ENCODE peak calls at places on chromosome 13, in five cellular contexts. S, Y, M, H and P are unnamed samples.
A peak's percentile ranks its signal among the peaks of the same experiment; 100 is the strongest.

GRCh38 chr13:92303428-92303827 is 905.0 kb downstream of the GPC5 start:
- DNase-seq in S (no peak), Y (no peak), M (no peak), H (no peak), P (no peak)

GRCh38 chr13:49308977-49309408 is 61.3 kb downstream of the CDADC1 start:
- DNase-seq in S (no peak), Y (peak; percentile 74), M (peak; percentile 58), H (no peak), P (no peak)

GRCh38 chr13:19178901-19179593 is 2.6 kb downstream of the TUBA3C start:
- DNase-seq in S (no peak), Y (no peak), M (no peak), H (no peak), P (no peak)

GRCh38 chr13:75803175-75803611 is 167.1 kb downstream of the LMO7 start:
- DNase-seq in S (no peak), Y (no peak), M (no peak), H (no peak), P (peak; percentile 38)

GRCh38 chr13:65789815-65790214 is 1440.3 kb downstream of the PCDH9 start:
- DNase-seq in S (no peak), Y (no peak), M (no peak), H (no peak), P (no peak)

GRCh38 chr13:31761951-31762350 is 22.6 kb downstream of the RXFP2 start:
- DNase-seq in S (no peak), Y (no peak), M (no peak), H (no peak), P (no peak)

GRCh38 chr13:101398191-101398590 is 18.1 kb downstream of the NALCN start:
- DNase-seq in S (no peak), Y (no peak), M (no peak), H (no peak), P (no peak)

GRCh38 chr13:101529419-101529818 is 76.9 kb downstream of the ITGBL1 start:
- DNase-seq in S (no peak), Y (no peak), M (no peak), H (no peak), P (no peak)

GRCh38 chr13:43122706-43123268 is 99.4 kb downstream of the DNAJC15 start:
- DNase-seq in S (no peak), Y (no peak), M (no peak), H (peak; percentile 49), P (no peak)

GRCh38 chr13:47455581-47455980 is 545.5 kb downstream of the SUCLA2 start:
- DNase-seq in S (no peak), Y (no peak), M (no peak), H (peak; percentile 4), P (no peak)

GRCh38 chr13:35996360-35996759 is 134.8 kb downstream of the DCLK1 start:
- DNase-seq in S (no peak), Y (no peak), M (no peak), H (no peak), P (no peak)

GRCh38 chr13:104181526-104182231 is 1115.5 kb upstream of the SLC10A2 start:
- DNase-seq in S (no peak), Y (no peak), M (no peak), H (no peak), P (no peak)

GRCh38 chr13:27559714-27560113 is 60.6 kb downstream of the LNX2 start:
- DNase-seq in S (no peak), Y (no peak), M (no peak), H (no peak), P (peak; percentile 22)

GRCh38 chr13:27551563-27551962 is 68.8 kb downstream of the LNX2 start:
- DNase-seq in S (no peak), Y (no peak), M (no peak), H (peak; percentile 26), P (no peak)

GRCh38 chr13:27556109-27556508 is 64.2 kb downstream of the LNX2 start:
- DNase-seq in S (no peak), Y (peak; percentile 66), M (peak; percentile 49), H (no peak), P (no peak)
- H3K4me3 ChIP-seq in S (no peak overlapping the region), Y (no peak overlapping the region), M (no peak overlapping the region), H (no peak overlapping the region), P (no peak overlapping the region)

GRCh38 chr13:112968380-112968909 is 569 bp upstream of the MCF2L start:
- DNase-seq in S (no peak), Y (peak; percentile 64), M (peak; percentile 42), H (peak; percentile 82), P (peak; percentile 54)

GRCh38 chr13:112968910-112969691 is at the start of gene MCF2L:
- DNase-seq in S (peak; percentile 38), Y (peak; percentile 51), M (peak; percentile 53), H (peak; percentile 93), P (peak; percentile 77)

GRCh38 chr13:112971288-112971643 is 2.3 kb downstream of the MCF2L start:
- DNase-seq in S (no peak), Y (no peak), M (peak; percentile 4), H (no peak), P (no peak)

GRCh38 chr13:112970552-112971287 is 1.7 kb downstream of the MCF2L start:
- DNase-seq in S (no peak), Y (no peak), M (peak; percentile 15), H (no peak), P (no peak)

DNA sequence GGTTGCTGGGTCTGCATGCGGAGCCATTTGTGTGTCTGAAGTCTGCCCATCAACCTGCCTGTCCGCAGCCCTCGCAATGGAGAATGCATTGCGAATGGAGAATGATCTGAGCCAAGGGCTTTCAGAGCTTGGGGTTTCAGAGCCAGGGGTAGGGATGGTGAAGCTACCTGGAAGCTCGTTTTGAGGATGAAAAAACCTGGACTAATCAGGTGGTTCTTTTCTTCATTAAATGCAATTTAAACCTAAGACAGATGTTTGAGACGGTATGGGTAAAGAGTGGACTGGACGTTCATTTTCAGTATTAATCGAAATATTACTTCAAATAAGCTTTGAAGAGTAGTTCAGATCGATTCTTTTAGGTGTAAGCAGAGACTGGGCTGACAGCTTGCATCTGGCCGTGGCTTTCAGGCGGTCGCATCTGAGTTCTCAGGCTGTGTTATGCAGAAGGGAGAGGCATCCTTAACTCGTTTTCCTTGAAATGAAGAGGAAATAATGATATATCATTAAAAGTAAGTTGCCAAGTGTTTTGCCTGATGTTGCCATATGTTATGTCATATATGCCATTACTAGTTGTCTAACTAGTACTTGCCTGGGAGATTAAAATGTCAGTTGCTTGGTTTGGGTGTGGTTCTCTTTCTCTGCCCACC is 801 bp downstream of the MCF2L start:
- DNase-seq in S (no peak), Y (peak; percentile 17), M (peak; percentile 8), H (peak; percentile 78), P (no peak)
- H3K27ac ChIP-seq in S (peak overlapping the region; percentile 11), Y (no peak overlapping the region), M (no peak overlapping the region), H (no peak overlapping the region), P (peak overlapping the region; percentile 57)

DNA sequence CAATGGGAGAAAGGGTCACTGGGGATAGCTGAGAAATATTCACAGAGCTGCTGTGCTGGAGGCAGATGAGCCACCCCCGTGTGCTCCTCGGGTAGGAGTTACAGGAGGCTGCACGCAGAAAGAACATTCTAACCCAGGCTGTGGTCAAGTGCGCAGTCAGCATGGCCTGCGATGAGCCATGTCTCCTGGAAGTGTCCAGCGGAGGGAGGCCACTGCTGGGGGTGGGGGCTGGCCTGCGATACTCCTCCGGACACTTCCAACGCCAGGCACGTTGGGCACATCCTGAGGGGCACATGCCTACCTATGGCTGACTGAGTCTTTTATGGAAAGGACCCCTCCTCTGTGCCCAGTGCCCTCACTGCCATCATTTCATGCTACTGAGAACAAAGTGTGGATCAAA is 55.9 kb downstream of the RAB20 start:
- DNase-seq in S (no peak), Y (peak; percentile 49), M (no peak), H (no peak), P (no peak)
- H3K36me3 ChIP-seq in S (peaks cover 98% of the 10 kb centered on the region), Y (peaks cover 90% of the 10 kb centered on the region), M (peaks cover 55% of the 10 kb centered on the region), H (peaks cover 40% of the 10 kb centered on the region), P (no peaks in the 10 kb centered on the region)

GRCh38 chr13:97433727-97434416 is at the start of gene RAP2A:
- DNase-seq in S (peak; percentile 92), Y (peak; percentile 96), M (peak; percentile 95), H (peak; percentile 88), P (peak; percentile 90)

GRCh38 chr13:97432917-97433726 is 847 bp upstream of the RAP2A start:
- DNase-seq in S (peak; percentile 100), Y (peak; percentile 100), M (peak; percentile 99), H (peak; percentile 83), P (peak; percentile 100)

GRCh38 chr13:97430296-97430695 is 3.7 kb upstream of the RAP2A start:
- DNase-seq in S (no peak), Y (no peak), M (no peak), H (no peak), P (no peak)

GRCh38 chr13:97431365-97431764 is 2.6 kb upstream of the RAP2A start:
- DNase-seq in S (no peak), Y (no peak), M (no peak), H (no peak), P (no peak)

DNA sequence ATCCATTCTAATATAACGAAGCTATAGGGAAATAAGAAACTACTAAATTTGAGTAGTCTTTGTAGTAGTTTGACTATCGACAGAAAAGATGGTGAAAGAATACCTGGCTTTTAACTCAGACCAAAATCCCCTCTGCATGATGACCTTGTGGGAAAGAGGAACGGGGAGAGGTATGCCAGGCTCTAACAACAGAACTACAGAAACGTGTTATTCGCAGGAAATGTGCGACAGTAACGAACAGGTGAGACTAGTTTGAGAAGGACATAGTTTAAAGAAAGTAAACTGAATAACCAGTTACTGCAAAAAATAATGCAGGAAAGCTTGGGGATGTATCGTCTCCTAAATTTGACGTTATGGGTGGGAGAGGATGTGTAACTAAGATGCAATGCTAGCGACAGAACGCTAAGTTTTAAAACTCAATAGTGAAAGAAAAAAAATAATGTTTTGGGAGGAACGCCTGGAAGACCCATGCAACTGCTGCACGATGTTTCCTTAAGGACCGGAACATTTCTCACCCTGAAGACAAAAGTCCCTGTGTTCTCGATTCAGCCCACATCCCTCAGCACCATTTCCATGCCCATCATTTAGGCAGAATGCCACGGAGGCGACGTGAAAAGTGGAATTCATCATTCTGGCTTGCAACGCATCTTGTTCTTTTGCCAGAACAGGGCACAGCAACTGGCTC is 1.6 kb upstream of the RAP2A start:
- DNase-seq in S (no peak), Y (no peak), M (no peak), H (no peak), P (no peak)
- H3K4me3 ChIP-seq in S (peak overlapping the region; percentile 75), Y (peak overlapping the region; percentile 61), M (peak overlapping the region; percentile 82), H (peak overlapping the region; percentile 76), P (peak overlapping the region; percentile 57)

DNA sequence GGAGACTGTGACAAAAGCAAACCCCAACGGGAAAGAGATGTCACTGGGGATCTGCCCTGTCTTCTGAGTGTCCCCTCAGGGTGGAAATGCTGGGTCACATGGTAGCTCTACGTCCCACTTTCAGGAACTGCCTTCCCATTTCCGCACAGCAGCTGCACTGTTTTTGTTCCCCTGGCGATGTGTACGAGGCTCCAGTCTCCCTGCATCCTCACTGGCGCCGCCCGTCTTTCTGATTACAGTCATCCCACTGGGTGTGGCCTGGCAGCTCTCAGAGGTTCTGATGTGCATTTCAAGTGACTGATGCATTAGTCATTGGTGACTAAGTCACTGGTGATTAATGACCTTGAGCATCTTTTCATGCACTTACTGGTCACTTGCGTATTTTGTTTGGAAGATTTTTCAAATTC is 21.2 kb downstream of the PCID2 start:
- DNase-seq in S (no peak), Y (peak; percentile 87), M (peak; percentile 94), H (peak; percentile 45), P (no peak)
- H3K27ac ChIP-seq in S (no peak overlapping the region), Y (no peak overlapping the region), M (peak overlapping the region; percentile 52), H (peak overlapping the region; percentile 97), P (peak overlapping the region; percentile 16)

DNA sequence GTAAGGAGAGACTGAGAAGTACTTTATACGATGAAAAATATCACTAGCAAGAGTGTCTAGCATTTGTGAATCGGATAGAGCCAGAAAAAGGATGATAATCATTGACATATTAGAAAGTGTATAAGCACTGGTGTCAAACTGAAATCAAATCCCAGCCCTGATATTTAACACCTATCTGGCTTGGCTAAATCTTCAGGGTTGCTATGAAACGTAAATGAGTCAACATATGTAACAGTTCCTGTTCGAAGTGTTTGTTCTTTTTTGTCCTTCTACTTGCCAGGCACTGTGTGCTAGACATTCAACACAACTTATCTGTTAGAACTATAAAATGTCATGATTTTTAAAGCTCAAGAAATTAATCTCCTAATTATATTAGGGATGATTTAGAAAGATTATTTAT is 40.8 kb downstream of the SERPINE3 start:
- DNase-seq in S (no peak), Y (no peak), M (no peak), H (no peak), P (no peak)
- H3K36me3 ChIP-seq in S (peaks cover 78% of the 10 kb centered on the region), Y (no peaks in the 10 kb centered on the region), M (peaks cover 77% of the 10 kb centered on the region), H (peaks cover 76% of the 10 kb centered on the region), P (peaks cover 13% of the 10 kb centered on the region)